ENCODE peak calls at places on chromosomes 3 and 15, in six cellular contexts. J is thoracic aorta; Z is body of pancreas; H is lower lobe of right lung; A is CD4-positive, CD25-positive, alpha-beta regulatory T cell; Y is CD4-positive, alpha-beta memory T cell. V is an unnamed sample. For H3K9me3, the result is how much of the 10 kb centered on the place peaks cover.

GRCh38 chr15:27454281-27455060 is 483.5 kb downstream of the GABRG3 start:
- DNase-seq in J (no peak), Z (no peak), H (no peak), A (no peak), Y (no peak), V (no peak)

GRCh38 chr3:171156455-171157005 is 130.0 kb upstream of the SLC2A2 start:
- DNase-seq in J (no peak), Z (no peak), H (no peak), A (no peak), Y (no peak), V (no peak)

GRCh38 chr3:57803647-57804081 is 47.6 kb downstream of the SLMAP start:
- DNase-seq in J (peak), Z (peak), H (no peak), A (peak), Y (peak), V (no peak)

GRCh38 chr3:106206165-106206564 is 337.4 kb upstream of the CBLB start:
- DNase-seq in J (no peak), Z (no peak), H (no peak), A (peak), Y (peak), V (no peak)

GRCh38 chr3:185983495-185984141 is 45.8 kb upstream of the TRA2B start:
- DNase-seq in J (peak), Z (peak), H (peak), A (peak), Y (peak), V (peak)

GRCh38 chr15:20340331-20340811 is 201.2 kb downstream of the GOLGA6L6 start:
- DNase-seq in J (no peak), Z (peak), H (peak), A (peak), Y (no peak), V (peak)

GRCh38 chr3:126135398-126136076 is 44.8 kb downstream of the ALDH1L1 start:
- DNase-seq in J (no peak), Z (peak), H (peak), A (no peak), Y (no peak), V (no peak)

GRCh38 chr15:51267714-51268105 is 70.7 kb downstream of the CYP19A1 start:
- DNase-seq in J (no peak), Z (no peak), H (peak), A (no peak), Y (no peak), V (no peak)

GRCh38 chr3:139225551-139225950 is 118.3 kb upstream of the MRPS22 start:
- DNase-seq in J (no peak), Z (peak), H (no peak), A (no peak), Y (no peak), V (no peak)

GRCh38 chr15:79919749-79920511 is 23.1 kb upstream of the MTHFS start:
- DNase-seq in J (no peak), Z (no peak), H (no peak), A (no peak), Y (no peak), V (no peak)
- H3K9me3 ChIP-seq in J (half or more), Z (under half), H (half or more), A (half or more), Y (under half), V (under half)

GRCh38 chr3:312170-312569 is 115.6 kb downstream of the CHL1 start:
- DNase-seq in J (no peak), Z (no peak), H (no peak), A (no peak), Y (no peak), V (no peak)

GRCh38 chr3:307182-307581 is 110.6 kb downstream of the CHL1 start:
- DNase-seq in J (no peak), Z (no peak), H (no peak), A (no peak), Y (no peak), V (no peak)

GRCh38 chr3:308597-309321 is 112.2 kb downstream of the CHL1 start:
- DNase-seq in J (no peak), Z (no peak), H (no peak), A (no peak), Y (no peak), V (no peak)
- H3K9me3 ChIP-seq in J (under half), Z (under half), H (under half), A (under half), Y (under half), V (under half)

DNA sequence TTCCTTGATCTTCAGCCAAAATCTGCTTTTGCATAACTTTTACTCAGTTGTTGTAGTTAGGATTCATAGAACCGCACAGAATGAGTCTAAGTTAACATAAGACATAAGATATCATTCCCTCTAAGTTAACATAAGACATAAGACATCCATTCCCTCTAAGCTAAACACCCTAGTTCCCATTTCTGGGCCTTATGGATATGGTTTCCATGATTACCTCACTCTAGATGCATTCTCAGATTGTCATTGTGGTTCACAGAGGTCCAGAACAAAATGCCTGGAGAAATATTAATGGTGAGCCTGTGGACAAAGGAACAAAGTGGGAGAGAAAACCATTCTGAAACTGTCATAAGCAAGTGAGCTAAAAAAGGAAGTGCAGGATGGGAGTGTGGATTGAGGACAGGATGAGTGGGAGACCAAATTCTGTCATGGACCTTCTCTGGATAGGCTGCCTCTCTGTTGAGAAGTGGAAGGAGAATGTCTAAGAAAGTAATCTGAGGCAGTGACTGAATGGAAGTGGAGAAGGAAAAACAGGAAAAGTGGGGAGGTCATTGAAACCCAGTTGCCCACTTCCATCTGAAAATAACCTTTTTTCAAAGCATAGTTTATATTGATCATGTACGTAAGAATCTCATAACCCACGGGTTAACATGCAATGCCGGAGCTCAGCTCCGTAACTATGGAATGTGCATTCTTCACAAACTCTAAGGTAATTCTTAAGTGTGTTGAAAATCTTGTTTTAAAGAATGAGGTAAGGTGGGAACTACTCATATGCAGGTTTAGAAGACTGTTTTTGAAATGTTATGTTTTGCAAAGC is 37.4 kb upstream of the SECISBP2L start:
- DNase-seq in J (no peak), Z (no peak), H (no peak), A (no peak), Y (no peak), V (no peak)
- H3K9me3 ChIP-seq in J (under half), Z (under half), H (under half), A (under half), Y (under half), V (under half)

DNA sequence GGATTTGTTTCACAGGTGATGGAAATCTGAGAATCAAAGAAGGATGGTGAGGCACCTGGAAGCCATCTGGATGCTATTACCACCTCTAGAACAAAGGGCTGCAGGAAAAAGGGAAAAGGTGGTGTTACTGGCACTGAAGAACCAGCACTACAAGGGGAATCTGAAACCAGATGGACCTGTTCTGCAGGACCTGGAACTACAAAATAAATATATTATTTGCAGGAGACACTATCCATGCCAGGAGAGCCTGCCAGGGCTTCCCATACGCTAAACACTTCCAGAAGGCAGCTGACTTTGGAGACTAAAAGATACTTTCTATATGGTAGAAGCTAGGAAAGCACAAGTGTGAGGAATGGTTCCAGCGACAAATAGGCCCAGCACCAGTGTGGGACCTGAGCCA is 83.4 kb upstream of the POU1F1 start:
- DNase-seq in J (no peak), Z (peak), H (no peak), A (no peak), Y (no peak), V (no peak)
- H3K9me3 ChIP-seq in J (under half), Z (under half), H (under half), A (under half), Y (under half), V (under half)

GRCh38 chr15:25051399-25052154 is 96.8 kb downstream of the SNRPN start:
- DNase-seq in J (no peak), Z (peak), H (no peak), A (no peak), Y (no peak), V (no peak)

GRCh38 chr15:25053000-25053815 is 98.4 kb downstream of the SNRPN start:
- DNase-seq in J (no peak), Z (peak), H (peak), A (no peak), Y (no peak), V (no peak)

GRCh38 chr15:25054943-25055342 is 100.2 kb downstream of the SNRPN start:
- DNase-seq in J (no peak), Z (no peak), H (no peak), A (no peak), Y (no peak), V (no peak)

GRCh38 chr15:25054329-25054728 is 99.5 kb downstream of the SNRPN start:
- DNase-seq in J (no peak), Z (no peak), H (no peak), A (no peak), Y (no peak), V (no peak)

GRCh38 chr15:25052191-25052999 is 97.6 kb downstream of the SNRPN start:
- DNase-seq in J (no peak), Z (peak), H (no peak), A (no peak), Y (no peak), V (no peak)
- H3K9me3 ChIP-seq in J (half or more), Z (under half), H (half or more), A (half or more), Y (half or more), V (under half)

DNA sequence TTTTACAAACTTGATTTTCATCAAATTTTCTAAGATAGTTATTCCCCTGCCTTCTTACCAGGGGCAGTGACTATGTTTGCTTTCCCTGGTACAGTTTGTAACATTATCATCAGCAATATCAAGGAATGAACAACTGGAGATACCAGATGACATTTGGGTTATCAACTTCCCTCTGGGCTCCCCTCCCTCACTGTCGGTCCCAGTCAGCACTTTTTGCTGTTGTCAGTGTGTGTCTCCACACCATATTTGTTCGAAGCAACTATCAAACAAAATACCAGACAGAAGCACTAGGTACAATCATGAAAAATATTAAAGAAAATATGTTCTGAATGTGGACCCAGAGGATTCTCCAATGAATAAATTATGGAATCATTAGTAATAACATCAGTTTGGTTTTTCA is 75.3 kb downstream of the PLOD2 start:
- DNase-seq in J (no peak), Z (no peak), H (no peak), A (no peak), Y (no peak), V (no peak)
- H3K9me3 ChIP-seq in J (under half), Z (under half), H (under half), A (under half), Y (under half), V (under half)

DNA sequence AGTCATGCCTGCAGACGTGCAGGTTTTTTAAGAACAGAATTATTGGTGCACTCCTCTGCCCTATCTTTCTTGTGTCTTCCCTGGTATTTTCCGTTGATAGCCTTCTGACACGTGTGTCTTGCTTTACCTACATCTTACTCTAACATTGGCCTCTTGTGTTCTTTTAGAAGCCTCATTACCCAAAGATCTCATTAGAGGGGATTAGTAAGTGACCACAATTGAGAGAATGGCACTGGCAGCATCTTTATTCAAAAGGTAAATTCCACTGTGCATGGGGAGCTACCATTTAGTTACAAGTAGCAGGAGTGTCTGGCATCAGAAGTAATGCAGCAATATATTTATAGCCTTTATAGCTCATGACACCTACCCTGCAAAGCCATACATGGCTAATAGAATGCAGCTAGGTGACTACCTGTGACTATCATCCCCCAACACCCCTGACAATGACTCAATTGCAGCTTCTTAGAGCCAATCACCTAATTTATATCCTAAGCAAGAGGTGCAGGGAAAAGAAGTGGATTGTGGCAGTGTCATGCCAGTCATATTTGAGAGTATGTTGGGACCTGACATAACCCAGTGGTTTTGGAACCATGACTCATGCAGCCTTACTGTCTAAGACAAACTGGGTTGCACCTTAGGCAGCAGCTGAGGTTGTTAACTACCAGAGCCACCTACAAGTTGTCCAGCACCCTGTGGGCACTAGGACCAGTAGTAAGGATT is 164.8 kb downstream of the GRM7 start:
- DNase-seq in J (no peak), Z (no peak), H (no peak), A (no peak), Y (no peak), V (no peak)
- H3K9me3 ChIP-seq in J (under half), Z (under half), H (under half), A (under half), Y (under half), V (under half)

DNA sequence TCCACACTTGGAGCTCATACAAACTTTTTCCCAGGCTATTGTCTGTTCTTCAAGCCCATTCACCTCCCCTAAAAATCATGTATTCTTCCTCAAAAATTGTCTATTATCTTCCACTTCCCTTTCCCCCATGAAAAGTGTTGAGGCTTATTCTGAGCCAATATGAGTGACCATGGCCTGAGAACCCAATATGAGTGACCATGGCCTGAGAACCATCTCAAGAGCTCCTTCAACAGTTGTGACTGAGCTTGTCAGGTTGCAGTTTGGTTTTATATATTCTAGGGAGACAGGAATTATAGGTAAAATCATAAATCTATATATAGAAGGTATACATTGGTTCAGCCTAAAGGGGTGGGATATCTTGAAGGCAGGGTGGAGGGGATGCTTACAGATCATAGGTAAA is 95.6 kb downstream of the TGFBR2 start:
- DNase-seq in J (no peak), Z (no peak), H (no peak), A (no peak), Y (no peak), V (no peak)
- H3K9me3 ChIP-seq in J (under half), Z (under half), H (under half), A (under half), Y (under half), V (under half)

GRCh38 chr3:1828519-1828918 is 270.1 kb upstream of the CNTN4 start:
- DNase-seq in J (no peak), Z (no peak), H (no peak), A (no peak), Y (no peak), V (no peak)

DNA sequence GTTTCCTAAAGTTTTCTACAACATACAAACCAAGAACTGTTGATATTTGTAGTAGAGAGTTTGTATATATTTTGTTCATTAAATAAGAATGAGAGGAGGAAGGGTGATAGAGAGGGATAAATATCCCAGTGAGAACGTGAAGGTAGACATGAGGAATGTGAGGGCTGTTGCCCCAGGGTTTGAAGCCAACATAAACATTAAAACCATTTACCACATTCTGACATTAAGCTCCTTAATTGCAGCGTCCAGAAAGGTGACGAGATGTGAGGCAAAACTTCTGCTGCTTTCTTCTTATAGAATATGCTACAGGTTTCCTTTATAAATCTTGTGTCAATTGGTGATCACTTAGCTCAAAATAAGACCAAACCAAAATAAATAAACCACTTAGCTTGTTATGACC is 267.8 kb upstream of the CNTN4 start:
- DNase-seq in J (no peak), Z (no peak), H (no peak), A (no peak), Y (no peak), V (no peak)
- H3K9me3 ChIP-seq in J (under half), Z (under half), H (under half), A (under half), Y (under half), V (under half)

GRCh38 chr15:98826658-98827057 is 178.3 kb downstream of the IGF1R start:
- DNase-seq in J (no peak), Z (no peak), H (no peak), A (no peak), Y (no peak), V (no peak)

GRCh38 chr15:98823012-98823458 is 174.7 kb downstream of the IGF1R start:
- DNase-seq in J (no peak), Z (no peak), H (no peak), A (no peak), Y (no peak), V (no peak)

GRCh38 chr15:98830034-98830634 is 177.5 kb downstream of the PGPEP1L start:
- DNase-seq in J (no peak), Z (no peak), H (no peak), A (no peak), Y (no peak), V (no peak)

DNA sequence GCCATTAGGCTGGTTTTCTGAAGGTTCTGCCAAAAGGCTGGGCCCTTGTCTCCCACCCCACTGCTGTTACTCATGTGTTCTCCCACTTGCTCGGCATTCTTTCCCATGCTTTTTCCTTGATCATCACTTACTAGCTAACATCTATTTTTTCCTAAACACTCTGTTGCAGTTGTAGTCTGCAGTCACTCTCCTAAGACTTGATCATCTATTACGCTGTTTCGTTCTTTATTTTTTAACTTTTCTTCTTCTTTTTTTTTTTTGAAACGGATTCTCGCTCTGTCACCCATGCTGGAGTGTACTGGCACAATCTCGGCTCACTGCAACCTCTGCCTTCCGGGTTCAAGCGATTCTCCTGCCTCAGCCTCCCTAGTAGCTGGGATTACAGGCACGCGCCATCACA is 176.3 kb downstream of the IGF1R start:
- DNase-seq in J (no peak), Z (no peak), H (no peak), A (no peak), Y (no peak), V (no peak)
- H3K9me3 ChIP-seq in J (under half), Z (under half), H (under half), A (under half), Y (under half), V (under half)